ENCODE peak calls at places on chromosomes 13 and 19, in six cellular contexts. N is ovary, P is uterus, Y is transverse colon, A is omental fat pad, W is PC-3. B is an unnamed sample.

GRCh38 chr13:112187527-112188297 is 120.8 kb downstream of the SOX1 start:
- DNase-seq in N (no peak), P (no peak), Y (no peak), A (no peak), W (no peak), B (no peak)

GRCh38 chr19:16374436-16374835 is 49.8 kb downstream of the KLF2 start:
- DNase-seq in N (no peak), P (no peak), Y (no peak), A (no peak), W (no peak), B (no peak)

GRCh38 chr13:104823071-104823470 is 1712.4 kb downstream of the EFNB2 start:
- DNase-seq in N (no peak), P (no peak), Y (no peak), A (no peak), W (no peak), B (no peak)

GRCh38 chr13:51817717-51818116 is 13.8 kb upstream of the DHRS12 start:
- DNase-seq in N (no peak), P (no peak), Y (no peak), A (no peak), W (no peak), B (no peak)

GRCh38 chr19:2812414-2813234 is 7.0 kb upstream of the ZNF554 start:
- DNase-seq in N (no peak), P (no peak), Y (no peak), A (no peak), W (no peak), B (no peak)

GRCh38 chr19:12779162-12779993 is 4.0 kb upstream of the HOOK2 start:
- DNase-seq in N (peak), P (peak), Y (peak), A (no peak), W (peak), B (no peak)

GRCh38 chr19:45667620-45668341 is at the start of gene GIPR:
- DNase-seq in N (no peak), P (no peak), Y (peak), A (no peak), W (peak), B (peak)

GRCh38 chr19:45059258-45059965 is 16.9 kb downstream of the ZNF296 start:
- DNase-seq in N (peak), P (peak), Y (peak), A (peak), W (peak), B (peak)

GRCh38 chr19:51458051-51458645 is at the start of gene SIGLEC8:
- DNase-seq in N (no peak), P (no peak), Y (no peak), A (no peak), W (no peak), B (no peak)

GRCh38 chr19:49512970-49513745 is 697 bp downstream of the FCGRT start:
- DNase-seq in N (peak), P (peak), Y (peak), A (no peak), W (no peak), B (no peak)

GRCh38 chr19:16988661-16989060 is 37.9 kb downstream of the CPAMD8 start:
- DNase-seq in N (no peak), P (no peak), Y (no peak), A (no peak), W (no peak), B (no peak)

GRCh38 chr19:29610574-29611271 is 4.6 kb downstream of the POP4 start:
- DNase-seq in N (peak), P (peak), Y (peak), A (peak), W (peak), B (peak)

GRCh38 chr19:34666958-34667265 is 10.0 kb downstream of the SCGB2B2 start:
- DNase-seq in N (no peak), P (no peak), Y (no peak), A (no peak), W (no peak), B (no peak)

DNA sequence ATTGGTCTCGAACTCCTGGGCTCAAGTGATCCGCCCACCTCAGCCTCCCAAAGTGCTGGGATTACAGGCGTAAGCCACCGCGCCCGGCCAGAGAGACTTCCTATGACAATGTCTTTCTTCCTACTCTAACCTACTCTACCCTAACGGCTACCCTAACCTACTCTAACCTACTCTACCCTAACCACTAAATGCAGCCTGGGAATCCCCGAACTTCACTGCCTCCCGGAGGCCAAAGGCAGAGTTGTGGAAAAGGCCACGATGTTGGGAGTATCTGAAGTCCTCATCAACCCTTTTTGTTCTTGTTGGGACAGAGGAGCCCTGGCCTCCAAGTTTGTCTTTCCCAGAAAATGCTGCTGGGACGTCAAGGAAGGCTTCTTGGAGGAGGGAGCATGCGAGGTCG is 967 bp upstream of the NR2C2AP start:
- DNase-seq in N (no peak), P (no peak), Y (no peak), A (no peak), W (peak), B (no peak)
- TF ChIP-seq CTCF in N (no peak), P (no peak), Y (no peak), A (no peak), W (no peak), B (no peak)

GRCh38 chr13:28584873-28585317 is 74.0 kb upstream of the POMP start:
- DNase-seq in N (no peak), P (no peak), Y (no peak), A (no peak), W (peak), B (no peak)
- TF ChIP-seq CTCF in N (no peak), P (no peak), Y (no peak), A (no peak), W (no peak), B (no peak)

GRCh38 chr13:100887729-100888151 is 213.1 kb upstream of the TMTC4 start:
- DNase-seq in N (no peak), P (no peak), Y (no peak), A (no peak), W (peak), B (peak)

GRCh38 chr13:100881291-100881864 is 206.8 kb upstream of the TMTC4 start:
- DNase-seq in N (no peak), P (no peak), Y (no peak), A (no peak), W (no peak), B (no peak)

GRCh38 chr13:100879255-100879654 is 204.7 kb upstream of the TMTC4 start:
- DNase-seq in N (no peak), P (no peak), Y (no peak), A (no peak), W (no peak), B (no peak)

GRCh38 chr13:100880166-100880565 is 205.6 kb upstream of the TMTC4 start:
- DNase-seq in N (no peak), P (no peak), Y (no peak), A (no peak), W (no peak), B (no peak)

GRCh38 chr13:100883453-100883852 is 208.9 kb upstream of the TMTC4 start:
- DNase-seq in N (no peak), P (no peak), Y (no peak), A (no peak), W (peak), B (no peak)
- TF ChIP-seq CTCF in N (no peak), P (no peak), Y (no peak), A (no peak), W (peak), B (no peak)

GRCh38 chr13:106520205-106521004 is 15.1 kb downstream of the EFNB2 start:
- DNase-seq in N (no peak), P (no peak), Y (no peak), A (no peak), W (peak), B (no peak)
- TF ChIP-seq CTCF in N (no peak), P (peak), Y (peak), A (no peak), W (peak), B (no peak)

GRCh38 chr19:23817519-23817918 is 58.8 kb upstream of the ZNF681 start:
- DNase-seq in N (no peak), P (peak), Y (peak), A (no peak), W (peak), B (no peak)
- TF ChIP-seq CTCF in N (no peak), P (peak), Y (peak), A (no peak), W (peak), B (peak)

GRCh38 chr13:29254971-29255370 is 340.5 kb downstream of the SLC7A1 start:
- DNase-seq in N (no peak), P (no peak), Y (no peak), A (no peak), W (no peak), B (no peak)

GRCh38 chr13:29255567-29255966 is 339.9 kb downstream of the SLC7A1 start:
- DNase-seq in N (no peak), P (no peak), Y (no peak), A (no peak), W (no peak), B (no peak)

GRCh38 chr13:29266261-29266660 is 329.2 kb downstream of the SLC7A1 start:
- DNase-seq in N (no peak), P (no peak), Y (no peak), A (no peak), W (no peak), B (no peak)

DNA sequence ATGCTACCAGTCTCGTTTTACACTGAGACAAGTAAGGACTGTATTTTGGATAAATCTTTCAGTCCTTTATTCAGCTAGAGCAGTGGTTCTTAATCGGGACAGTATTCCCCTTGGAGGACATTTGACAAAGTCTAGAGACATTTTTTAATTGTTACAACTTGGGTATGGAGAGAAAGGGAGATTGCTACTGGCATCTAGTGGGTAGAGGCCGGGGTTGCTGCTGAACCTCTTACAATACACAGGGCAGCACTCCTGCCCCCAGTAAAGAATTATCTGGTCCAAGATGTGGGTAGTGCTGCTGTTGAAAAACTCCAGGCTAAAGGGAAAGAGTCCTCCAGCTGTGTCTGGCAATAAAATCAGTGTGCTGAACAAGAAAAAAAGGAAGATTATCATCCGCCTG is 334.8 kb downstream of the SLC7A1 start:
- DNase-seq in N (no peak), P (no peak), Y (no peak), A (no peak), W (no peak), B (no peak)
- TF ChIP-seq CTCF in N (no peak), P (no peak), Y (no peak), A (no peak), W (no peak), B (no peak)

GRCh38 chr13:64470751-64471150 is 2759.4 kb downstream of the PCDH9 start:
- DNase-seq in N (no peak), P (no peak), Y (no peak), A (no peak), W (no peak), B (no peak)

DNA sequence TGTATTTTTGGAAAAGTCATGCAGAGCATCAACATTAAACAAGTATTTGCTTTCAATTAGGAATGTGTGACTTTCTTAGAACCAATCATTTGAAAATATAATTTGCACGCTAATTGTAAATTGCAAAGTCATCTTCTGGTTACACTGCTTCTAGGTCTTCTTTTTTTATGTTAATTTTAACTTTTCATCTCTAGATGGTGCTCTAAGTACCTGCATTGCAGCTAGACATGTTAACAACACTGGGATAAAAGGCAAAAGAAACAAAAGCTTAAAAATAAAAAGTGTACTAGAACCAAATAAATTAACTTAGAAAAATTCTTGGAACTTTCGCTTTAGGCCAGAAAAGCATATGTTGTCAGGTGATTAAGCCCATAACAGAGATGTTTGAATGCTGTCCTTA is 2758.2 kb downstream of the PCDH9 start:
- DNase-seq in N (no peak), P (no peak), Y (no peak), A (no peak), W (peak), B (peak)
- TF ChIP-seq CTCF in N (no peak), P (no peak), Y (no peak), A (no peak), W (peak), B (peak)

DNA sequence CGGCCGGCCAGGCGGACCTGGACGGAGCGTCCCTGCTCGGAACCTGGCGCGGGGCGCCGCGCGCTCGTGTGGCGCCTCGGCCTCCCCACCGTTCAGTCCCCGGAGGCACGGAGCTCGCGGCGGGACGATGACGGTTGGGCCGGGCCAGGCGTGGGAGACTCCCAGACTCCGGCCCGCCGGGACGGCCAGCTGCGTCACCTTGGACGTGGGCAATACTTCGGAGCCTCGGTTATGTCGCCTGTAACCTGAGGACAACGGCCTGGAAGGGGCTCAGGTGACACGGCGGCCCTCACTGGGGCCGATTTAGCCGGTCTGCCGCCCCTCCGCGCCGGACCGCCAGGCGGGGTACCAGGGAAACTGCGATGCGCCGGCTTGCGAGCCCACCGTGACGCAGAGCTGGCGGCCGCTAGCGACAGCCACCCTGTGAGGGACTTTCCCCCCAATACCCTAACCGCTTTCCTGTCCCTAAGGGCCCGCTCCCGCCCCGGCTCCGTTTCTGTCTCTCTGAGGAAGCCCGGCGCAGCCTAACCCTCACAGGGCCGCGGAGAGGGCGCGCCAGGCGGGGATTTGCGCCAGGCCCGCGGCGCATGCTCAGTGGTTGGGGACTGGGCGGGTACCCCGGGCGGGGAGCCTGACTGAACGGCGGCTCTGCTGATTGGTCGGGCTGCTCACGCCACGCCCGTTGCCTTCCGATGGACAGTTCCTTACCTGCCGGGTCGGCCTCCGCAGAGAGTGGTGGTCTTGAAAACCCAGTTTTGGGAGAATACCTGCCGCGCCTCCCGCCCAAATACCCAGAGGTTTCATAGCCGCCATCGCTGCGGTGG is 109.5 kb upstream of the DOCK9 start:
- DNase-seq in N (peak), P (peak), Y (peak), A (peak), W (peak), B (peak)
- TF ChIP-seq CTCF in N (no peak), P (peak), Y (peak), A (no peak), W (peak), B (no peak)

DNA sequence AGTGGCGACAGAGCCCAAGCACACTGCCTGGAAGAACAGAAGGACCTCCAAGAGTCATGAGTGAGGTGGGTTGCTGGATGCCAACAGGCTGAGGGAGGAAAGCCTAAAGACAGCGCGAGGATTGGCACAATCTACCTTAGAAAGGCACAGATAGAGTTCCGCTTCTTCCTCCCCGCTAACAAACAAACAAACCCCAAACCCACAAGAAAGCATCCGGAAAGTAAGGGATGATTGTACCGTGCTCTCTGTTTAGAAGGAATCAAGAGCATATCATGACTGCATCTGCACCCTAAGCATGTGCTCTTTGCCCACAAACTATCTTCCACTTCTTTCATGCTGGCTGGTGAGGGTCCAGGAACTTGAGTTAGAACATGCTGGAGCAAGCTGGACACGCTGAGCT is 233.0 kb upstream of the KLF12 start:
- DNase-seq in N (no peak), P (no peak), Y (no peak), A (no peak), W (no peak), B (no peak)
- TF ChIP-seq CTCF in N (no peak), P (no peak), Y (no peak), A (no peak), W (no peak), B (no peak)

GRCh38 chr13:20136781-20137703 is 23.8 kb downstream of the GJA3 start:
- DNase-seq in N (no peak), P (no peak), Y (peak), A (no peak), W (no peak), B (no peak)
- TF ChIP-seq CTCF in N (no peak), P (no peak), Y (peak), A (no peak), W (peak), B (peak)